ENCODE peak calls at places on chromosomes 13 and 19, in ten cellular contexts. Q is HCT116, L is PC-9, R is MM.1S, J is GM23248, X is PC-3, P is Karpas-422, B is OCI-LY7, I is SK-N-SH, K is hepatocyte. E is an unnamed sample.

GRCh38 chr13:53126803-53127202 is 98.2 kb downstream of the OLFM4 start:
- DNase-seq in B (no peak), P (no peak), J (peak; percentile 7), Q (no peak), X (no peak), L (no peak), K (no peak), R (no peak), I (no peak), E (no peak)

GRCh38 chr13:94590744-94591143 is 5.2 kb downstream of the TGDS start:
- DNase-seq in Q (no peak), I (no peak), J (no peak), R (peak; percentile 50), B (no peak), K (no peak), P (no peak), L (no peak), X (no peak), E (no peak)

GRCh38 chr13:25468330-25469178 is 96.8 kb downstream of the ATP8A2 start:
- DNase-seq in R (no peak), J (no peak), K (peak; percentile 66), I (peak; percentile 94), X (no peak), L (no peak), B (no peak), Q (no peak), P (peak; percentile 15), E (peak; percentile 73)

GRCh38 chr13:38530492-38530891 is 156.4 kb upstream of the FREM2 start:
- DNase-seq in X (peak; percentile 33), J (peak; percentile 69), L (no peak), R (no peak), I (peak; percentile 6), B (no peak), K (peak; percentile 15), P (peak; percentile 60), Q (no peak), E (peak; percentile 24)

GRCh38 chr19:54172764-54173699 is at the start of gene TMC4:
- DNase-seq in I (no peak), K (peak; percentile 93), P (peak; percentile 77), J (peak; percentile 33), B (peak; percentile 52), R (peak; percentile 76), Q (peak; percentile 63), L (peak; percentile 95), X (peak; percentile 93), E (peak; percentile 97)

GRCh38 chr13:113849546-113849945 is 14.3 kb downstream of the GAS6 start:
- DNase-seq in P (no peak), I (no peak), R (no peak), B (no peak), X (peak; percentile 75), K (no peak), Q (no peak), J (no peak), L (no peak), E (no peak)

GRCh38 chr13:37058801-37059135 is 720 bp downstream of the SUPT20H start:
- DNase-seq in J (peak; percentile 64), X (no peak), P (peak; percentile 81), L (no peak), B (peak; percentile 60), R (no peak), K (peak; percentile 49), I (peak; percentile 46), Q (no peak), E (peak; percentile 40)

GRCh38 chr19:29779921-29780320 is 31.9 kb upstream of the CCNE1 start:
- DNase-seq in B (peak; percentile 26), P (peak; percentile 56), J (no peak), Q (no peak), I (no peak), X (no peak), L (no peak), K (no peak), R (no peak), E (peak; percentile 63)

GRCh38 chr13:51849145-51850101 is 4.4 kb upstream of the TMEM272 start:
- DNase-seq in B (peak; percentile 62), I (peak; percentile 74), K (no peak), X (peak; percentile 10), L (peak; percentile 7), P (peak; percentile 75), Q (peak; percentile 24), R (no peak), J (peak; percentile 25), E (peak; percentile 94)

GRCh38 chr13:47139519-47139918 is 242.7 kb upstream of the HTR2A start:
- DNase-seq in B (no peak), R (no peak), J (no peak), Q (no peak), L (no peak), X (no peak), K (no peak), I (no peak), P (no peak), E (no peak)

GRCh38 chr19:277581-278165 is 13.5 kb downstream of the PLPP2 start:
- DNase-seq in X (no peak), K (peak; percentile 66), B (no peak), I (peak; percentile 3), J (peak; percentile 50), P (no peak), L (no peak), Q (no peak), R (no peak), E (peak; percentile 84)

GRCh38 chr13:113324336-113324882 is 27.4 kb downstream of the LAMP1 start:
- DNase-seq in J (no peak), K (no peak), X (no peak), Q (no peak), L (no peak), B (no peak), P (no peak), R (no peak), I (no peak), E (no peak)

GRCh38 chr19:11984986-11985385 is 20.1 kb downstream of the ZNF763 start:
- DNase-seq in R (no peak), L (no peak), P (peak; percentile 82), X (no peak), J (no peak), I (peak; percentile 27), Q (no peak), K (no peak), B (peak; percentile 88), E (peak; percentile 94)

GRCh38 chr19:37342753-37343152 is 28.1 kb upstream of the ZNF527 start:
- DNase-seq in J (peak; percentile 11), X (no peak), Q (no peak), L (no peak), P (no peak), I (no peak), B (no peak), R (no peak), K (no peak), E (no peak)

GRCh38 chr19:16847407-16847806 is 18.2 kb downstream of the SIN3B start:
- DNase-seq in J (no peak), P (no peak), B (no peak), K (no peak), I (no peak), L (no peak), R (no peak), X (no peak), Q (no peak), E (no peak)

GRCh38 chr19:16850133-16850532 is 20.9 kb downstream of the SIN3B start:
- DNase-seq in R (no peak), X (peak; percentile 83), P (no peak), I (no peak), K (no peak), Q (no peak), L (no peak), J (peak; percentile 68), B (no peak), E (no peak)

GRCh38 chr19:16849168-16849567 is 20.0 kb downstream of the SIN3B start:
- DNase-seq in B (no peak), Q (no peak), R (no peak), P (no peak), J (peak; percentile 73), X (peak; percentile 98), K (no peak), I (no peak), L (no peak), E (no peak)

GRCh38 chr19:16853066-16853465 is 23.9 kb downstream of the SIN3B start:
- DNase-seq in J (no peak), X (no peak), B (no peak), I (no peak), K (no peak), P (no peak), L (no peak), R (no peak), Q (no peak), E (no peak)

GRCh38 chr19:16851031-16851712 is 22.0 kb downstream of the SIN3B start:
- DNase-seq in R (no peak), B (no peak), P (no peak), X (peak; percentile 87), Q (no peak), K (no peak), I (no peak), J (peak; percentile 47), L (no peak), E (no peak)
- H3K9me2 ChIP-seq in R (no peaks in the 10 kb centered on the region), B (no peaks in the 10 kb centered on the region), P (no peaks in the 10 kb centered on the region), X (no peaks in the 10 kb centered on the region), Q (no peaks in the 10 kb centered on the region), K (no peaks in the 10 kb centered on the region), I (no peaks in the 10 kb centered on the region), J (no peaks in the 10 kb centered on the region), L (no peaks in the 10 kb centered on the region), E (no peaks in the 10 kb centered on the region)

DNA sequence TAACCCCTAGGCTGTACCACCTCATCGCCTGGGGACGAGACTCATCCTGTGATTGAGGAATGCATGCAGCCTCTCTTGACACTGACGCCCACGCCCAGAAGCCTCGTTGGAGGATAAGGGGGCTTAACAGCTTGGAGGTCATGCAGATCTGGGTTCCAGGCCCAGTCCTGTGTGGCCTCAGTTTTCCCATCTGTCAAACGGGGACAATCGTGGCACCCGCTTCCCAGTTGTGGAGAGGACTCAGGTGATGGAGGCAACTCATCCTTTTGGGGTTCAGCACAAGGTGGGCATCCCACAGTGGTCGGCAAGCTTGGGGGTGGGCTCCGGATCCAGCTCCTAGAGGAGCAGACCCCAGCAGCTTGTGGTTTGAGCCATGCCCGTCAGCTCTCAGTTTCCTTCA is 1.4 kb upstream of the LGI4 start:
- DNase-seq in X (no peak), L (no peak), P (no peak), J (no peak), Q (no peak), K (no peak), I (no peak), B (no peak), R (no peak), E (no peak)
- H3K4me2 ChIP-seq in X (no peak overlapping the region), L (no peak overlapping the region), P (no peak overlapping the region), J (no peak overlapping the region), Q (no peak overlapping the region), K (no peak overlapping the region), I (no peak overlapping the region), B (no peak overlapping the region), R (no peak overlapping the region), E (no peak overlapping the region)

GRCh38 chr13:110398564-110399507 is 91.8 kb downstream of the COL4A2 start:
- DNase-seq in K (no peak), R (no peak), Q (no peak), I (no peak), J (peak; percentile 72), L (no peak), P (no peak), X (no peak), B (no peak), E (no peak)
- H3K9me2 ChIP-seq in K (no peaks in the 10 kb centered on the region), R (no peaks in the 10 kb centered on the region), Q (no peaks in the 10 kb centered on the region), I (no peaks in the 10 kb centered on the region), J (no peaks in the 10 kb centered on the region), L (no peaks in the 10 kb centered on the region), P (no peaks in the 10 kb centered on the region), X (no peaks in the 10 kb centered on the region), B (no peaks in the 10 kb centered on the region), E (no peaks in the 10 kb centered on the region)

DNA sequence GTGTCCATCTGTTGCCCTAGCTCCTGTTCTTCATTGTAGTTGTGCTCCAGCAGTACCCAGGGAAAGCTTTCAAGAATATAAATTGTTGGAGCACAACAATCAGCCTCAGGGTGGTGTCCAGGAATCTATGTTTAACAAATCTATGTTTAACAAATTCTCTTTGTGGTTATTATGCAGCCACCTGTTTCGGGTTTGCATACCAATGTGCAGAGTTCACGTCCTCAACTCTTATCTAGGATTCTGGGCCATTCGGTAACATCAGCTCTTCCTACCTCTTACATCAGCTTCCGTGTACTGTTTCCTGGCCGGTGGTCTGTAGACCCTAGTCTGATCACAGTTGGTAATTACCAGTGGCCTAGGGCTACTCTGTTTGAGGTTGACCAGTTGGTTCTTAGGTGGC is 17.0 kb downstream of the MTUS2 start:
- DNase-seq in I (no peak), K (no peak), P (no peak), X (no peak), J (no peak), Q (no peak), R (no peak), B (no peak), L (no peak), E (no peak)
- H3K4me2 ChIP-seq in I (no peak overlapping the region), K (no peak overlapping the region), P (no peak overlapping the region), X (no peak overlapping the region), J (no peak overlapping the region), Q (no peak overlapping the region), R (no peak overlapping the region), B (no peak overlapping the region), L (no peak overlapping the region), E (no peak overlapping the region)